ENCODE peak calls at places on chromosomes 11 and 22, in four cellular contexts. J is prostate gland, Y is H4, N is HCEC 1CT. I is an unnamed sample.
A peak's percentile ranks its signal among the peaks of the same experiment; 100 is the strongest.

GRCh38 chr11:99370557-99371200 is 349.9 kb downstream of the CNTN5 start:
- DNase-seq in N (peak; percentile 87), J (no peak), Y (peak; percentile 66), I (peak; percentile 84)

GRCh38 chr11:111688028-111688427 is 78.2 kb downstream of the PPP2R1B start:
- DNase-seq in Y (no peak), J (no peak), N (no peak), I (no peak)

GRCh38 chr11:35600439-35600838 is 17.8 kb upstream of the FJX1 start:
- DNase-seq in N (no peak), Y (no peak), J (no peak), I (peak; percentile 28)

GRCh38 chr11:100562102-100562501 is 125.0 kb upstream of the ARHGAP42 start:
- DNase-seq in N (peak; percentile 84), Y (peak; percentile 60), J (no peak), I (peak; percentile 69)

GRCh38 chr11:119432484-119433368 is 9.8 kb upstream of the THY1 start:
- DNase-seq in Y (peak; percentile 37), J (no peak), N (peak; percentile 77), I (peak; percentile 96)

GRCh38 chr11:112541140-112541901 is 280.7 kb upstream of the PLET1 start:
- DNase-seq in Y (no peak), J (no peak), N (no peak), I (no peak)

GRCh38 chr11:11947825-11948224 is 60.6 kb downstream of the DKK3 start:
- DNase-seq in N (no peak), J (no peak), Y (no peak), I (no peak)

GRCh38 chr11:93570759-93571413 is 27.7 kb upstream of the SMCO4 start:
- DNase-seq in N (peak; percentile 72), Y (peak; percentile 47), J (peak; percentile 10), I (peak; percentile 71)

GRCh38 chr11:132056689-132057088 is 686.3 kb downstream of the NTM start:
- DNase-seq in N (peak; percentile 43), J (no peak), Y (peak; percentile 71), I (peak; percentile 44)

GRCh38 chr11:96655474-96655873 is 265.7 kb downstream of the JRKL start:
- DNase-seq in J (no peak), Y (no peak), N (no peak), I (no peak)

GRCh38 chr22:36355362-36355761 is 32.4 kb downstream of the MYH9 start:
- DNase-seq in N (no peak), Y (no peak), J (no peak), I (no peak)

I was measured in MG63.